ENCODE peak calls at places on chromosomes 11 and 22, in nine cellular contexts. R, W, E, Y, G, Q, L, K and D are unnamed samples.

GRCh38 chr11:64007629-64008282 is 21.5 kb downstream of the OTUB1 start:
- DNase-seq in R (no peak), W (no peak), E (peak; percentile 89), Y (no peak), G (no peak), Q (no peak), L (peak; percentile 53), K (no peak), D (no peak)

GRCh38 chr11:120556841-120557240 is 45.3 kb downstream of the GRIK4 start:
- DNase-seq in R (no peak), W (no peak), E (peak; percentile 10), Y (no peak), G (no peak), Q (no peak), L (no peak), K (no peak), D (no peak)

GRCh38 chr22:42945027-42945426 is 69.9 kb downstream of the PACSIN2 start:
- DNase-seq in R (no peak), W (no peak), E (no peak), Y (no peak), G (no peak), Q (no peak), L (no peak), K (no peak), D (no peak)

GRCh38 chr11:74672332-74672955 is 58.8 kb downstream of the CHRDL2 start:
- DNase-seq in R (no peak), W (no peak), E (no peak), Y (peak; percentile 31), G (no peak), Q (no peak), L (no peak), K (no peak), D (no peak)

GRCh38 chr22:46956498-46957215 is 194.2 kb downstream of the TBC1D22A start:
- DNase-seq in R (no peak), W (no peak), E (no peak), Y (no peak), G (no peak), Q (no peak), L (no peak), K (no peak), D (no peak)

GRCh38 chr11:94895971-94896370 is 77.4 kb downstream of the CWC15 start:
- DNase-seq in R (no peak), W (no peak), E (no peak), Y (peak; percentile 91), G (no peak), Q (no peak), L (peak; percentile 60), K (no peak), D (no peak)

GRCh38 chr11:60914620-60915249 is 777 bp downstream of the TMEM109 start:
- DNase-seq in R (no peak), W (no peak), E (no peak), Y (peak; percentile 50), G (no peak), Q (peak; percentile 69), L (peak; percentile 30), K (no peak), D (no peak)

GRCh38 chr11:66317322-66317765 is 500 bp upstream of the CD248 start:
- DNase-seq in R (peak; percentile 43), W (peak; percentile 32), E (peak; percentile 68), Y (peak; percentile 66), G (no peak), Q (no peak), L (peak; percentile 72), K (no peak), D (no peak)

GRCh38 chr22:30253205-30253852 is 6.8 kb upstream of the LIF start:
- DNase-seq in R (no peak), W (no peak), E (peak; percentile 82), Y (no peak), G (peak; percentile 72), Q (no peak), L (peak; percentile 62), K (no peak), D (no peak)

GRCh38 chr22:39927544-39927943 is 26.7 kb downstream of the GRAP2 start:
- DNase-seq in R (no peak), W (no peak), E (no peak), Y (no peak), G (no peak), Q (no peak), L (no peak), K (no peak), D (no peak)

GRCh38 chr22:21939392-21940319 is 13.0 kb downstream of the PPM1F start:
- DNase-seq in R (no peak), W (no peak), E (no peak), Y (no peak), G (no peak), Q (no peak), L (no peak), K (no peak), D (no peak)

GRCh38 chr11:62547691-62548281 is 1.2 kb upstream of the AHNAK start:
- DNase-seq in R (no peak), W (no peak), E (peak; percentile 55), Y (no peak), G (no peak), Q (no peak), L (no peak), K (no peak), D (peak; percentile 92)

GRCh38 chr11:116641561-116642045 is 131.2 kb downstream of the BUD13 start:
- DNase-seq in R (no peak), W (peak; percentile 22), E (no peak), Y (peak; percentile 7), G (no peak), Q (peak; percentile 17), L (peak; percentile 11), K (no peak), D (peak; percentile 9)

GRCh38 chr22:24417901-24418641 is 9.3 kb upstream of the ADORA2A start:
- DNase-seq in R (no peak), W (no peak), E (no peak), Y (peak; percentile 55), G (no peak), Q (no peak), L (peak; percentile 19), K (no peak), D (no peak)

GRCh38 chr11:120066738-120067303 is 71.1 kb downstream of the TRIM29 start:
- DNase-seq in R (no peak), W (no peak), E (no peak), Y (no peak), G (no peak), Q (no peak), L (no peak), K (no peak), D (no peak)

GRCh38 chr11:4466168-4466891 is 16.1 kb upstream of the OR52K1 start:
- DNase-seq in R (no peak), W (no peak), E (no peak), Y (no peak), G (no peak), Q (no peak), L (no peak), K (no peak), D (no peak)

GRCh38 chr11:38937709-38938108 is 2339.7 kb upstream of the RAG2 start:
- DNase-seq in R (no peak), W (no peak), E (no peak), Y (no peak), G (no peak), Q (no peak), L (no peak), K (no peak), D (no peak)

GRCh38 chr11:119206512-119207299 is 567 bp downstream of the CBL start:
- DNase-seq in R (peak; percentile 27), W (peak; percentile 43), E (no peak), Y (no peak), G (no peak), Q (peak; percentile 36), L (no peak), K (peak; percentile 18), D (peak; percentile 19)

GRCh38 chr22:49448546-49448945 is 379.1 kb downstream of the BRD1 start:
- DNase-seq in R (no peak), W (no peak), E (no peak), Y (no peak), G (peak; percentile 70), Q (no peak), L (no peak), K (no peak), D (no peak)

GRCh38 chr11:90717522-90717921 is 494.7 kb upstream of the CHORDC1 start:
- DNase-seq in R (no peak), W (no peak), E (no peak), Y (no peak), G (no peak), Q (no peak), L (no peak), K (no peak), D (no peak)

GRCh38 chr11:18696638-18697225 is 1.8 kb upstream of the TMEM86A start:
- DNase-seq in R (no peak), W (no peak), E (no peak), Y (peak; percentile 75), G (no peak), Q (no peak), L (peak; percentile 15), K (no peak), D (no peak)

GRCh38 chr22:30444632-30445437 is 19.3 kb downstream of the MTFP1 start:
- DNase-seq in R (no peak), W (peak; percentile 62), E (no peak), Y (peak; percentile 58), G (peak; percentile 20), Q (peak; percentile 52), L (peak; percentile 58), K (peak; percentile 29), D (no peak)

GRCh38 chr11:67632175-67632981 is 2.6 kb upstream of the NUDT8 start:
- DNase-seq in R (no peak), W (no peak), E (no peak), Y (no peak), G (no peak), Q (no peak), L (no peak), K (no peak), D (no peak)

GRCh38 chr11:127098684-127099083 is 98.1 kb upstream of the KIRREL3 start:
- DNase-seq in R (no peak), W (no peak), E (no peak), Y (no peak), G (no peak), Q (no peak), L (no peak), K (no peak), D (no peak)

GRCh38 chr11:123580557-123581275 is 73.7 kb downstream of the SCN3B start:
- DNase-seq in R (peak; percentile 42), W (peak; percentile 69), E (peak; percentile 58), Y (peak; percentile 28), G (peak; percentile 14), Q (peak; percentile 66), L (peak; percentile 36), K (peak; percentile 41), D (peak; percentile 35)

GRCh38 chr11:105181100-105181499 is 41.5 kb upstream of the CARD18 start:
- DNase-seq in R (no peak), W (no peak), E (no peak), Y (peak; percentile 88), G (no peak), Q (no peak), L (peak; percentile 83), K (no peak), D (no peak)

GRCh38 chr22:42939941-42940653 is 74.9 kb downstream of the PACSIN2 start:
- DNase-seq in R (no peak), W (no peak), E (peak; percentile 60), Y (peak; percentile 89), G (no peak), Q (no peak), L (peak; percentile 75), K (no peak), D (peak; percentile 80)